ENCODE peak calls at places on chromosome 6, in seven cellular contexts. T is upper lobe of right lung, F is right cardiac atrium, P is SK-N-SH, S is cardiac muscle cell, N is left lung, K is HCT116. D is an unnamed sample. For H3K9me3, the result is how much of the 10 kb centered on the place peaks cover.

GRCh38 chr6:33576668-33577067 is 3.4 kb downstream of the BAK1 start:
- DNase-seq in S (no peak), K (no peak), N (no peak), F (no peak), P (no peak), T (no peak), D (no peak)

GRCh38 chr6:123363912-123364311 is 272.8 kb downstream of the TRDN start:
- DNase-seq in F (no peak), S (no peak), N (no peak), T (no peak), P (no peak), K (no peak), D (no peak)

GRCh38 chr6:67680297-67680932 is 954.7 kb upstream of the ADGRB3 start:
- DNase-seq in F (no peak), T (no peak), N (no peak), K (no peak), P (no peak), S (no peak), D (no peak)

GRCh38 chr6:37171141-37171969 is 1.4 kb downstream of the PIM1 start:
- DNase-seq in N (peak), P (peak), K (no peak), F (peak), T (peak), S (peak), D (peak)

GRCh38 chr6:62615366-62616015 is 329.5 kb upstream of the KHDRBS2 start:
- DNase-seq in K (no peak), F (no peak), T (peak), N (no peak), P (no peak), S (no peak), D (no peak)

GRCh38 chr6:12941422-12941821 is 224.9 kb downstream of the PHACTR1 start:
- DNase-seq in T (no peak), K (no peak), F (no peak), S (peak), N (no peak), P (no peak), D (no peak)

GRCh38 chr6:44431118-44431725 is 43.7 kb downstream of the CDC5L start:
- DNase-seq in T (no peak), F (peak), K (peak), N (no peak), P (peak), S (peak), D (peak)

GRCh38 chr6:160960839-160961238 is 30.7 kb upstream of the MAP3K4 start:
- DNase-seq in F (no peak), P (no peak), N (no peak), T (no peak), K (no peak), S (no peak), D (no peak)

GRCh38 chr6:19836799-19837510 is at the start of gene ID4:
- DNase-seq in T (peak), N (peak), S (peak), P (peak), K (no peak), F (peak), D (peak)

GRCh38 chr6:112282217-112282616 is 27.9 kb upstream of the LAMA4 start:
- DNase-seq in T (no peak), K (no peak), F (peak), S (peak), P (peak), N (peak), D (peak)

GRCh38 chr6:84515082-84515481 is 249.3 kb downstream of the TBX18 start:
- DNase-seq in F (no peak), N (no peak), T (no peak), S (no peak), P (no peak), K (no peak), D (no peak)

GRCh38 chr6:84411060-84411629 is 183.7 kb upstream of the CEP162 start:
- DNase-seq in S (peak), T (no peak), K (no peak), F (no peak), N (no peak), P (no peak), D (no peak)

GRCh38 chr6:106973841-106974336 is 640 bp downstream of the CD24 start:
- DNase-seq in K (no peak), S (no peak), N (peak), T (peak), F (no peak), P (no peak), D (no peak)

GRCh38 chr6:150689900-150690590 is 90.4 kb downstream of the PLEKHG1 start:
- DNase-seq in S (no peak), N (no peak), T (no peak), P (no peak), K (no peak), F (no peak), D (no peak)

GRCh38 chr6:158818580-158819212 is 472 bp downstream of the EZR start:
- DNase-seq in P (peak), K (no peak), N (peak), S (peak), F (peak), T (peak), D (peak)

GRCh38 chr6:140283197-140283596 is 908.7 kb upstream of the CITED2 start:
- DNase-seq in F (no peak), N (no peak), P (no peak), K (no peak), S (no peak), T (no peak), D (no peak)

GRCh38 chr6:56282391-56282790 is 35.0 kb upstream of the COL21A1 start:
- DNase-seq in P (no peak), T (no peak), S (no peak), F (no peak), N (no peak), K (no peak), D (no peak)

GRCh38 chr6:166330612-166331011 is 11.7 kb downstream of the SFT2D1 start:
- DNase-seq in F (peak), P (peak), T (peak), S (peak), K (no peak), N (no peak), D (no peak)

GRCh38 chr6:127949251-127949650 is 48.4 kb upstream of the THEMIS start:
- DNase-seq in K (no peak), N (no peak), P (no peak), S (no peak), F (no peak), T (no peak), D (no peak)

GRCh38 chr6:148240463-148240845 is 102.2 kb upstream of the SASH1 start:
- DNase-seq in F (peak), K (no peak), P (peak), N (no peak), S (peak), T (no peak), D (no peak)

GRCh38 chr6:115591973-115592486 is 468.7 kb downstream of the FRK start:
- DNase-seq in K (no peak), T (no peak), P (no peak), S (no peak), F (no peak), N (no peak), D (no peak)

GRCh38 chr6:111885373-111886027 is 12.2 kb upstream of the FYN start:
- DNase-seq in F (no peak), P (no peak), N (no peak), S (no peak), K (no peak), T (no peak), D (no peak)

GRCh38 chr6:82270791-82271392 is 23.3 kb upstream of the IBTK start:
- DNase-seq in T (no peak), F (no peak), S (peak), N (no peak), K (peak), P (peak), D (no peak)

GRCh38 chr6:34514593-34515472 is 41.3 kb downstream of the SPDEF start:
- DNase-seq in P (peak), T (peak), F (peak), S (peak), N (no peak), K (no peak), D (no peak)

GRCh38 chr6:22106445-22106844 is 190.4 kb downstream of the PRL start:
- DNase-seq in N (no peak), K (no peak), S (no peak), P (peak), T (no peak), F (no peak), D (no peak)

GRCh38 chr6:154757352-154758095 is 24.3 kb downstream of the SCAF8 start:
- DNase-seq in K (no peak), F (no peak), P (no peak), S (no peak), N (no peak), T (no peak), D (no peak)

GRCh38 chr6:116268589-116269293 is 11.0 kb downstream of the TSPYL1 start:
- DNase-seq in P (peak), N (no peak), F (no peak), K (peak), T (no peak), S (peak), D (no peak)

GRCh38 chr6:118017301-118017854 is 110.3 kb downstream of the SLC35F1 start:
- DNase-seq in S (no peak), K (no peak), T (no peak), P (no peak), N (no peak), F (no peak), D (no peak)

GRCh38 chr6:41442800-41443501 is 103.2 kb upstream of the FOXP4 start:
- DNase-seq in F (peak), S (peak), K (no peak), T (no peak), N (no peak), P (peak), D (peak)

GRCh38 chr6:121539537-121539936 is 104.1 kb downstream of the GJA1 start:
- DNase-seq in P (no peak), K (no peak), N (no peak), F (no peak), T (no peak), S (no peak), D (no peak)

GRCh38 chr6:129683606-129684322 is 26.2 kb downstream of the ARHGAP18 start:
- DNase-seq in F (peak), K (peak), S (peak), N (peak), T (peak), P (peak), D (peak)

GRCh38 chr6:19803331-19804330 is 33.5 kb upstream of the ID4 start:
- DNase-seq in N (no peak), P (no peak), F (no peak), K (no peak), T (no peak), S (peak), D (no peak)

GRCh38 chr6:70396796-70397729 is 16.2 kb upstream of the FAM135A start:
- DNase-seq in P (no peak), F (no peak), N (no peak), T (no peak), S (peak), K (no peak), D (no peak)

GRCh38 chr6:53357576-53358343 is 9.0 kb upstream of the ELOVL5 start:
- DNase-seq in F (no peak), N (no peak), P (no peak), K (no peak), S (no peak), T (no peak), D (no peak)
- H3K27ac ChIP-seq in F (no peak), N (peak), P (no peak), K (no peak), S (no peak), T (peak), D (no peak)

GRCh38 chr6:30100585-30101422 is 12.1 kb downstream of the TRIM31 start:
- DNase-seq in K (no peak), S (no peak), P (peak), T (peak), N (peak), F (peak), D (no peak)
- H3K4me3 ChIP-seq in K (peak), S (peak), P (no peak), T (peak), N (peak), F (peak), D (peak)

GRCh38 chr6:168713013-168713412 is 272.0 kb downstream of the SMOC2 start:
- DNase-seq in K (no peak), T (no peak), S (no peak), P (no peak), F (no peak), N (no peak), D (no peak)
- H3K9me3 ChIP-seq in K (under half), T (under half), S (under half), P (under half), F (under half), N (under half), D (under half)

GRCh38 chr6:110566346-110567125 is 90.1 kb upstream of the SLC22A16 start:
- DNase-seq in N (no peak), T (no peak), F (no peak), P (no peak), S (no peak), K (no peak), D (no peak)
- H3K27ac ChIP-seq in N (no peak), T (no peak), F (peak), P (peak), S (peak), K (no peak), D (no peak)

GRCh38 chr6:138592698-138593097 is 93.4 kb upstream of the NHSL1 start:
- DNase-seq in F (no peak), T (no peak), K (no peak), S (no peak), P (no peak), N (no peak), D (no peak)
- H3K4me3 ChIP-seq in F (no peak), T (no peak), K (peak), S (no peak), P (no peak), N (no peak), D (no peak)